ENCODE peak calls at places on chromosome 20, in six cellular contexts. S, Q, E, C, R and W are unnamed samples.

GRCh38 chr20:5557123-5557522 is 193.1 kb upstream of the SHLD1 start:
- DNase-seq in S (no peak), Q (peak), E (peak), C (peak), R (peak), W (peak)

GRCh38 chr20:54351371-54352136 is 123.8 kb upstream of the DOK5 start:
- DNase-seq in S (no peak), Q (no peak), E (no peak), C (no peak), R (no peak), W (no peak)

GRCh38 chr20:14134004-14134403 is 138.7 kb downstream of the MACROD2 start:
- DNase-seq in S (no peak), Q (no peak), E (no peak), C (no peak), R (no peak), W (no peak)

GRCh38 chr20:19934792-19935491 is 82.2 kb upstream of the NAA20 start:
- DNase-seq in S (peak), Q (no peak), E (no peak), C (no peak), R (no peak), W (no peak)

GRCh38 chr20:3242167-3242692 is 3.2 kb upstream of the SLC4A11 start:
- DNase-seq in S (no peak), Q (no peak), E (no peak), C (no peak), R (no peak), W (no peak)

GRCh38 chr20:9141916-9142315 is 73.0 kb downstream of the PLCB4 start:
- DNase-seq in S (no peak), Q (no peak), E (no peak), C (no peak), R (no peak), W (no peak)

GRCh38 chr20:17816804-17817590 is 117.2 kb downstream of the BANF2 start:
- DNase-seq in S (no peak), Q (peak), E (no peak), C (no peak), R (no peak), W (no peak)

GRCh38 chr20:31596831-31597482 is 8.1 kb upstream of the ID1 start:
- DNase-seq in S (no peak), Q (no peak), E (no peak), C (no peak), R (no peak), W (no peak)

GRCh38 chr20:24993337-24994185 is 1.0 kb upstream of the APMAP start:
- DNase-seq in S (no peak), Q (peak), E (peak), C (no peak), R (peak), W (no peak)

GRCh38 chr20:31485450-31486339 is 10.6 kb downstream of the REM1 start:
- DNase-seq in S (peak), Q (peak), E (peak), C (no peak), R (peak), W (peak)

GRCh38 chr20:47020231-47020630 is 125.6 kb downstream of the EYA2 start:
- DNase-seq in S (no peak), Q (peak), E (peak), C (no peak), R (peak), W (no peak)

GRCh38 chr20:45548410-45548809 is 1.2 kb upstream of the EPPIN start:
- DNase-seq in S (no peak), Q (no peak), E (no peak), C (no peak), R (no peak), W (no peak)

GRCh38 chr20:25040438-25040831 is 17.5 kb downstream of the ACSS1 start:
- DNase-seq in S (peak), Q (peak), E (peak), C (no peak), R (peak), W (no peak)

GRCh38 chr20:1391640-1392442 is 1.0 kb downstream of the FKBP1A start:
- DNase-seq in S (peak), Q (peak), E (peak), C (peak), R (peak), W (peak)

GRCh38 chr20:19885981-19886665 is 128.1 kb downstream of the RIN2 start:
- DNase-seq in S (peak), Q (peak), E (no peak), C (peak), R (no peak), W (no peak)

GRCh38 chr20:52033313-52033712 is 158.3 kb downstream of the ZFP64 start:
- DNase-seq in S (no peak), Q (peak), E (peak), C (no peak), R (peak), W (no peak)

GRCh38 chr20:219290-220115 is 7.6 kb upstream of the DEFB129 start:
- DNase-seq in S (no peak), Q (peak), E (peak), C (peak), R (no peak), W (no peak)

GRCh38 chr20:58554541-58554940 is 39.3 kb upstream of the APCDD1L start:
- DNase-seq in S (no peak), Q (no peak), E (no peak), C (peak), R (no peak), W (no peak)

GRCh38 chr20:44134897-44135810 is 51.8 kb downstream of the JPH2 start:
- DNase-seq in S (no peak), Q (peak), E (no peak), C (no peak), R (no peak), W (no peak)

GRCh38 chr20:41428285-41428684 is 61.7 kb upstream of the EMILIN3 start:
- DNase-seq in S (no peak), Q (peak), E (peak), C (no peak), R (peak), W (no peak)

GRCh38 chr20:8389381-8390368 is 257.6 kb downstream of the PLCB1 start:
- DNase-seq in S (no peak), Q (peak), E (peak), C (no peak), R (peak), W (no peak)

GRCh38 chr20:47055699-47056369 is 161.2 kb downstream of the EYA2 start:
- DNase-seq in S (no peak), Q (peak), E (peak), C (no peak), R (no peak), W (no peak)

GRCh38 chr20:23347791-23348190 is 2.8 kb upstream of the NXT1 start:
- DNase-seq in S (no peak), Q (no peak), E (no peak), C (no peak), R (no peak), W (no peak)

GRCh38 chr20:6169251-6169650 is 46.4 kb upstream of the FERMT1 start:
- DNase-seq in S (no peak), Q (peak), E (peak), C (no peak), R (peak), W (no peak)

GRCh38 chr20:63740501-63741353 is 1.2 kb downstream of the SLC2A4RG start:
- DNase-seq in S (peak), Q (peak), E (peak), C (peak), R (peak), W (peak)

GRCh38 chr20:21615617-21616080 is 89.8 kb upstream of the PAX1 start:
- DNase-seq in S (peak), Q (peak), E (peak), C (peak), R (peak), W (peak)
- TF ChIP-seq CTCF in S (peak), Q (peak), E (peak), C (peak), R (peak), W (peak)

DNA sequence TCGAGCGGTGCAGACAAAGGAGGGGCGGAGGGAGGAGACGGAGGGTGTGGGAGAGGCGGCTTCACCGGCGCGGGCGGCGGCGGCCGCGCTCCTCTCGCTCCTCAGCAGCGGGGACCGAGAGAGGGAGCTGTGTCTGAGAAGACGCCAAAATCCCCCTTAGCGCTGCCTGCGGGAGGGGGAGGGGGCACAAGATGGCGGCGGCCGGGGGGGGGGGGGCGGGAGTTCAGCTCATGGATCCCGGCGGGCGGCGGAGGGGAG is 260 bp downstream of the ADNP start:
- DNase-seq in S (no peak), Q (no peak), E (no peak), C (no peak), R (no peak), W (no peak)
- TF ChIP-seq CTCF in S (no peak), Q (no peak), E (no peak), C (no peak), R (no peak), W (no peak)

GRCh38 chr20:32638848-32639247 is 34.9 kb downstream of the C20orf203 start:
- DNase-seq in S (no peak), Q (peak), E (peak), C (no peak), R (peak), W (no peak)
- TF ChIP-seq CTCF in S (no peak), Q (no peak), E (peak), C (peak), R (peak), W (no peak)

GRCh38 chr20:35615667-35616464 is at the start of gene SPAG4:
- DNase-seq in S (peak), Q (peak), E (no peak), C (peak), R (peak), W (peak)
- TF ChIP-seq CTCF in S (no peak), Q (no peak), E (no peak), C (no peak), R (no peak), W (no peak)

GRCh38 chr20:32990426-32990825 is 13.8 kb downstream of the SUN5 start:
- DNase-seq in S (no peak), Q (no peak), E (no peak), C (no peak), R (no peak), W (no peak)

GRCh38 chr20:32989507-32990283 is 14.5 kb downstream of the SUN5 start:
- DNase-seq in S (no peak), Q (no peak), E (no peak), C (no peak), R (no peak), W (no peak)

GRCh38 chr20:32991386-32991785 is 12.8 kb downstream of the SUN5 start:
- DNase-seq in S (no peak), Q (no peak), E (no peak), C (no peak), R (no peak), W (no peak)

GRCh38 chr20:32993484-32994050 is 10.7 kb downstream of the SUN5 start:
- DNase-seq in S (no peak), Q (no peak), E (no peak), C (no peak), R (no peak), W (no peak)

GRCh38 chr20:32992015-32992641 is 12.1 kb downstream of the SUN5 start:
- DNase-seq in S (no peak), Q (no peak), E (no peak), C (no peak), R (no peak), W (no peak)
- TF ChIP-seq CTCF in S (no peak), Q (no peak), E (no peak), C (no peak), R (no peak), W (no peak)

GRCh38 chr20:39676857-39677351 is 714.8 kb downstream of the DHX35 start:
- DNase-seq in S (no peak), Q (peak), E (no peak), C (no peak), R (peak), W (no peak)
- TF ChIP-seq CTCF in S (peak), Q (no peak), E (no peak), C (peak), R (peak), W (no peak)

DNA sequence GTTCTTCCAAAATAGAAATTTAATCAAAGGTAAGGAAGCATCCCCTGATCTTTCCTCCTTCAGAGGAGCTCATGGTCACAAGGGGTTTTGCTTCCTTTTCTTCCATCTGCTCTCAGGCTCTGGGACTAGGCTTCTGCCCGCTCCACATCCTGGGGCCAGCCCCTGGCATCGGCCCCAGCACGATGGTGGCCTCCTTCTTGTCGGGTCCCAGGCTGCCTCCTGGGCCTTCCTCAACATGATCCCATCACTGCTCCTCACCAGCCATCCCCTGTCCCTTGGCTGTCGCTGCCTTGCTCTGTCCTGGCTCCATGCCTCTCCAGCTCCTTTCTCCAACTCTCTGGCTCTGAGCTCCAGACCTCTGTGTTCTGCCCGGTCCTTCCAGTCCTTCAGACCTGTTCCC is 4.1 kb downstream of the PHACTR3 start:
- DNase-seq in S (no peak), Q (no peak), E (no peak), C (no peak), R (no peak), W (no peak)
- TF ChIP-seq CTCF in S (no peak), Q (no peak), E (no peak), C (no peak), R (no peak), W (no peak)

GRCh38 chr20:62361799-62362589 is 5.1 kb downstream of the LAMA5 start:
- DNase-seq in S (peak), Q (no peak), E (no peak), C (peak), R (no peak), W (no peak)

GRCh38 chr20:62364911-62365736 is 2.0 kb downstream of the LAMA5 start:
- DNase-seq in S (peak), Q (no peak), E (no peak), C (peak), R (no peak), W (peak)

GRCh38 chr20:62362590-62362940 is 4.5 kb downstream of the LAMA5 start:
- DNase-seq in S (no peak), Q (no peak), E (no peak), C (peak), R (no peak), W (peak)

GRCh38 chr20:62363920-62364851 is 2.9 kb downstream of the LAMA5 start:
- DNase-seq in S (peak), Q (peak), E (no peak), C (peak), R (no peak), W (peak)

GRCh38 chr20:62362991-62363919 is 3.9 kb downstream of the LAMA5 start:
- DNase-seq in S (peak), Q (no peak), E (no peak), C (peak), R (no peak), W (peak)
- TF ChIP-seq CTCF in S (no peak), Q (no peak), E (no peak), C (peak), R (peak), W (no peak)